ENCODE peak calls at places on chromosomes 3 and 15, in nine cellular contexts. One of them, this sample, is unnamed. For H3K4me1 and H3K36me3, the result is how much of the 10 kb centered on the place peaks cover.

GRCh38 chr15:96037584-96037983 is 292.9 kb upstream of the NR2F2 start:
- DNase-seq in upper lobe of right lung: no peak
- DNase-seq in breast epithelium: no peak
- DNase-seq in adrenal gland: no peak
- DNase-seq in lung: no peak
- DNase-seq in heart left ventricle: no peak
- DNase-seq in ovary: no peak
- DNase-seq in gastrocnemius medialis: no peak
- DNase-seq in psoas muscle: no peak
- DNase-seq in this sample: no peak

GRCh38 chr15:50302581-50302980 is 37.1 kb upstream of the HDC start:
- DNase-seq in ovary: no peak
- DNase-seq in adrenal gland: no peak
- DNase-seq in breast epithelium: no peak
- DNase-seq in heart left ventricle: no peak
- DNase-seq in upper lobe of right lung: no peak
- DNase-seq in gastrocnemius medialis: no peak
- DNase-seq in psoas muscle: no peak
- DNase-seq in lung: no peak
- DNase-seq in this sample: no peak

GRCh38 chr3:44110643-44111042 is 131.0 kb upstream of the TOPAZ1 start:
- DNase-seq in adrenal gland: no peak
- DNase-seq in upper lobe of right lung: no peak
- DNase-seq in breast epithelium: no peak
- DNase-seq in gastrocnemius medialis: no peak
- DNase-seq in lung: no peak
- DNase-seq in ovary: no peak
- DNase-seq in psoas muscle: no peak
- DNase-seq in heart left ventricle: no peak
- DNase-seq in this sample: no peak

GRCh38 chr15:70892912-70893560 is 410 bp downstream of the LRRC49 start:
- DNase-seq in gastrocnemius medialis: no peak
- DNase-seq in psoas muscle: no peak
- DNase-seq in ovary: no peak
- DNase-seq in upper lobe of right lung: no peak
- DNase-seq in breast epithelium: no peak
- DNase-seq in adrenal gland: peak
- DNase-seq in lung: no peak
- DNase-seq in heart left ventricle: no peak
- DNase-seq in this sample: no peak

GRCh38 chr3:167241048-167241845 is 138.8 kb downstream of the ZBBX start:
- DNase-seq in adrenal gland: no peak
- DNase-seq in breast epithelium: no peak
- DNase-seq in psoas muscle: no peak
- DNase-seq in heart left ventricle: no peak
- DNase-seq in upper lobe of right lung: no peak
- DNase-seq in ovary: no peak
- DNase-seq in gastrocnemius medialis: no peak
- DNase-seq in lung: no peak
- DNase-seq in this sample: no peak

GRCh38 chr3:5030152-5030551 is 50.9 kb downstream of the BHLHE40 start:
- DNase-seq in lung: no peak
- DNase-seq in ovary: no peak
- DNase-seq in upper lobe of right lung: no peak
- DNase-seq in psoas muscle: no peak
- DNase-seq in gastrocnemius medialis: no peak
- DNase-seq in adrenal gland: no peak
- DNase-seq in heart left ventricle: no peak
- DNase-seq in breast epithelium: no peak
- DNase-seq in this sample: no peak

GRCh38 chr15:50096158-50096821 is 22.7 kb downstream of the ATP8B4 start:
- DNase-seq in breast epithelium: no peak
- DNase-seq in adrenal gland: no peak
- DNase-seq in ovary: no peak
- DNase-seq in upper lobe of right lung: no peak
- DNase-seq in psoas muscle: no peak
- DNase-seq in gastrocnemius medialis: no peak
- DNase-seq in heart left ventricle: no peak
- DNase-seq in lung: no peak
- DNase-seq in this sample: no peak

GRCh38 chr15:98787936-98788757 is 139.8 kb downstream of the IGF1R start:
- DNase-seq in lung: no peak
- DNase-seq in adrenal gland: no peak
- DNase-seq in heart left ventricle: peak
- DNase-seq in breast epithelium: no peak
- DNase-seq in gastrocnemius medialis: no peak
- DNase-seq in ovary: no peak
- DNase-seq in upper lobe of right lung: no peak
- DNase-seq in psoas muscle: no peak
- DNase-seq in this sample: no peak

GRCh38 chr15:53644681-53645080 is 114.8 kb downstream of the WDR72 start:
- DNase-seq in ovary: no peak
- DNase-seq in upper lobe of right lung: no peak
- DNase-seq in lung: no peak
- DNase-seq in breast epithelium: no peak
- DNase-seq in heart left ventricle: peak
- DNase-seq in gastrocnemius medialis: no peak
- DNase-seq in psoas muscle: no peak
- DNase-seq in adrenal gland: no peak
- DNase-seq in this sample: no peak

GRCh38 chr3:184636774-184637316 is 75.0 kb downstream of the MAGEF1 start:
- DNase-seq in ovary: no peak
- DNase-seq in adrenal gland: no peak
- DNase-seq in psoas muscle: peak
- DNase-seq in gastrocnemius medialis: no peak
- DNase-seq in lung: no peak
- DNase-seq in breast epithelium: peak
- DNase-seq in upper lobe of right lung: no peak
- DNase-seq in heart left ventricle: no peak
- DNase-seq in this sample: peak

DNA sequence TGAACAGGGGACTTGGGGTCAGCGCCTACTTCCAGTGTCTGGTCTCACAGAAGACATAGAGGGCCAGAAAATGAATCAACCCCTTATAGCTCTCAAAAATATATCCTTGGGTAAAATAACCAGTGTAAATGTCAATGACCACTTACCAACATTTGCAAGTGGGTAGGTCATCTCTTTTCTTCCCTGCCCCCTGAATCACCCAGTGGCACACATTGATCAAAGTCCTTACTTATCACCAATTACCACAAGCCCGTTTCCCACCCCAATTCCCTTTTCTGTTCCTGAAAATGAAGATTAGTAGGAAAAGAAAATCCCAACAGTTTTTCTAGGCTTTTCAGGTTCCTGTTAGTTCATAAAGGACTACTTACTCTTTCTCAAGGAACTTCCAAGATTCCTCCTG is 70.5 kb upstream of the HEG1 start:
- DNase-seq in psoas muscle: no peak
- DNase-seq in adrenal gland: no peak
- DNase-seq in lung: no peak
- DNase-seq in upper lobe of right lung: no peak
- DNase-seq in heart left ventricle: no peak
- DNase-seq in ovary: no peak
- DNase-seq in breast epithelium: no peak
- DNase-seq in gastrocnemius medialis: no peak
- DNase-seq in this sample: no peak
- H3K4me1 ChIP-seq in psoas muscle: under half
- H3K4me1 ChIP-seq in adrenal gland: under half
- H3K4me1 ChIP-seq in lung: under half
- H3K4me1 ChIP-seq in upper lobe of right lung: under half
- H3K4me1 ChIP-seq in heart left ventricle: under half
- H3K4me1 ChIP-seq in ovary: under half
- H3K4me1 ChIP-seq in breast epithelium: under half
- H3K4me1 ChIP-seq in gastrocnemius medialis: under half
- H3K4me1 ChIP-seq in this sample: under half

GRCh38 chr15:79881254-79881653 is 15.6 kb downstream of the MTHFS start:
- DNase-seq in heart left ventricle: no peak
- DNase-seq in adrenal gland: no peak
- DNase-seq in ovary: no peak
- DNase-seq in breast epithelium: no peak
- DNase-seq in lung: no peak
- DNase-seq in psoas muscle: no peak
- DNase-seq in upper lobe of right lung: no peak
- DNase-seq in gastrocnemius medialis: no peak
- DNase-seq in this sample: no peak

GRCh38 chr15:79875213-79875612 is 21.6 kb downstream of the MTHFS start:
- DNase-seq in psoas muscle: no peak
- DNase-seq in lung: no peak
- DNase-seq in adrenal gland: no peak
- DNase-seq in breast epithelium: no peak
- DNase-seq in heart left ventricle: no peak
- DNase-seq in upper lobe of right lung: no peak
- DNase-seq in gastrocnemius medialis: no peak
- DNase-seq in ovary: no peak
- DNase-seq in this sample: no peak

GRCh38 chr15:79874242-79874641 is 22.6 kb downstream of the MTHFS start:
- DNase-seq in ovary: no peak
- DNase-seq in breast epithelium: no peak
- DNase-seq in heart left ventricle: no peak
- DNase-seq in upper lobe of right lung: no peak
- DNase-seq in gastrocnemius medialis: no peak
- DNase-seq in adrenal gland: no peak
- DNase-seq in lung: no peak
- DNase-seq in psoas muscle: no peak
- DNase-seq in this sample: no peak

GRCh38 chr15:79881668-79882067 is 15.1 kb downstream of the MTHFS start:
- DNase-seq in gastrocnemius medialis: no peak
- DNase-seq in upper lobe of right lung: no peak
- DNase-seq in psoas muscle: no peak
- DNase-seq in adrenal gland: no peak
- DNase-seq in breast epithelium: no peak
- DNase-seq in heart left ventricle: no peak
- DNase-seq in lung: no peak
- DNase-seq in ovary: no peak
- DNase-seq in this sample: no peak

DNA sequence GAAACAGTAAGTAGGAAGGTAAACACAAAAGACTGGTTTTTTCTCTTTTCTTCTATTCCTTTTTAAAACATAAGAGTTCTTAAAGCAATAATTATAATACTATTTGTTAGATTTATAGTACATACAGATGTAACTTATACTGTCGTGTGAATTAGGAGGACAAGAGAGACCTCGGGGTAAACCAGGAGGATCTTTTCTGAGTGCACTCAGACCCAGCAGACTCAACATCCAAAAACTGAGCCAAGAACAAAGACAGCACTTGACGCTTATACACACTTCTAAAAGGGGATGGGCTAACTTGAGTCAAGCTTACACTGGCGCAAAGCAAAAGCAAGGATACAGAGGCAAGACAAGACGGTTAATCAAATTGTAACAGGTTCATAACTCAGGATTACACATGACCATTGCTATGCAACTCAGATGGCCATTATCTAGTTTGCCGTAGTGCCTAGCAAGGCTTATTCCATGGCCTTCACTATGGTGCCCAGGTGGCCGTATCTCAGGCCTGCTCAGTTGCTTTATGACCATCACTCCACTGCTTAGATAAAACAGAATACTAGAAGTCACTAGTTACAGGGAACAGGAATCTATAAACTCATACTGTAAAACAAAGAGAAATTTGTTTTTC is 18.6 kb downstream of the MTHFS start:
- DNase-seq in gastrocnemius medialis: no peak
- DNase-seq in breast epithelium: no peak
- DNase-seq in adrenal gland: no peak
- DNase-seq in upper lobe of right lung: no peak
- DNase-seq in lung: no peak
- DNase-seq in ovary: no peak
- DNase-seq in heart left ventricle: no peak
- DNase-seq in psoas muscle: no peak
- DNase-seq in this sample: no peak
- H3K36me3 ChIP-seq in gastrocnemius medialis: under half
- H3K36me3 ChIP-seq in breast epithelium: under half
- H3K36me3 ChIP-seq in adrenal gland: under half
- H3K36me3 ChIP-seq in upper lobe of right lung: under half
- H3K36me3 ChIP-seq in lung: under half
- H3K36me3 ChIP-seq in ovary: under half
- H3K36me3 ChIP-seq in heart left ventricle: under half
- H3K36me3 ChIP-seq in psoas muscle: under half
- H3K36me3 ChIP-seq in this sample: half or more

GRCh38 chr3:18424213-18424861 is 802 bp downstream of the SATB1 start:
- DNase-seq in gastrocnemius medialis: peak
- DNase-seq in upper lobe of right lung: peak
- DNase-seq in heart left ventricle: no peak
- DNase-seq in ovary: peak
- DNase-seq in adrenal gland: no peak
- DNase-seq in psoas muscle: peak
- DNase-seq in lung: no peak
- DNase-seq in breast epithelium: no peak
- DNase-seq in this sample: no peak
- H3K4me1 ChIP-seq in gastrocnemius medialis: under half
- H3K4me1 ChIP-seq in upper lobe of right lung: under half
- H3K4me1 ChIP-seq in heart left ventricle: under half
- H3K4me1 ChIP-seq in ovary: under half
- H3K4me1 ChIP-seq in adrenal gland: under half
- H3K4me1 ChIP-seq in psoas muscle: under half
- H3K4me1 ChIP-seq in lung: under half
- H3K4me1 ChIP-seq in breast epithelium: under half
- H3K4me1 ChIP-seq in this sample: under half

GRCh38 chr3:47603332-47603731 is 24.7 kb upstream of the CSPG5 start:
- DNase-seq in lung: no peak
- DNase-seq in breast epithelium: no peak
- DNase-seq in heart left ventricle: no peak
- DNase-seq in psoas muscle: no peak
- DNase-seq in ovary: no peak
- DNase-seq in adrenal gland: no peak
- DNase-seq in upper lobe of right lung: no peak
- DNase-seq in gastrocnemius medialis: no peak
- DNase-seq in this sample: no peak

GRCh38 chr3:47605646-47606045 is 27.0 kb upstream of the CSPG5 start:
- DNase-seq in ovary: no peak
- DNase-seq in lung: no peak
- DNase-seq in breast epithelium: no peak
- DNase-seq in psoas muscle: no peak
- DNase-seq in adrenal gland: no peak
- DNase-seq in gastrocnemius medialis: no peak
- DNase-seq in heart left ventricle: no peak
- DNase-seq in upper lobe of right lung: no peak
- DNase-seq in this sample: no peak

GRCh38 chr3:47607335-47607734 is 28.7 kb upstream of the CSPG5 start:
- DNase-seq in heart left ventricle: no peak
- DNase-seq in breast epithelium: no peak
- DNase-seq in ovary: no peak
- DNase-seq in psoas muscle: no peak
- DNase-seq in gastrocnemius medialis: no peak
- DNase-seq in upper lobe of right lung: no peak
- DNase-seq in lung: no peak
- DNase-seq in adrenal gland: no peak
- DNase-seq in this sample: no peak

GRCh38 chr3:47604145-47604544 is 25.5 kb upstream of the CSPG5 start:
- DNase-seq in psoas muscle: no peak
- DNase-seq in adrenal gland: no peak
- DNase-seq in lung: no peak
- DNase-seq in ovary: no peak
- DNase-seq in upper lobe of right lung: no peak
- DNase-seq in heart left ventricle: no peak
- DNase-seq in gastrocnemius medialis: no peak
- DNase-seq in breast epithelium: no peak
- DNase-seq in this sample: no peak

DNA sequence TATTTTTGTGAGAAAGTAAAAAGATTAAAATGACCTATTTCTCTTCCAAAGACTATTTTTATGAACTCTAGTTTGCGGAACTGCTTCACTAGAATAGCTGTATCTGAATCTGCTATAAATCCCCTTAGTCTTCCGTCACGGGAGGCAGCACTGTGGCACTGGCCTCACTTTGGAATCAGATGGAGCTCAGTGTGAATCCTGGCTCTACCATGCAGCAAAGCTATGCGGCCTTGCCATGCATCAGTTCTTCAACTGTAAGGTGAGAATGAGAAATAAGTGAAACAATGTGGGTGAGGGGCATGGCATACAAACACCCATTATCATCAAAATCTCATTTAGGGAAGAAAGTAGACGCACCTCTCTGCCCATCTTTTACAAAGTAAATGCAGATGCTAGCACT is 27.5 kb upstream of the CSPG5 start:
- DNase-seq in breast epithelium: no peak
- DNase-seq in adrenal gland: no peak
- DNase-seq in heart left ventricle: no peak
- DNase-seq in upper lobe of right lung: no peak
- DNase-seq in ovary: no peak
- DNase-seq in psoas muscle: no peak
- DNase-seq in gastrocnemius medialis: no peak
- DNase-seq in lung: no peak
- DNase-seq in this sample: no peak
- H3K36me3 ChIP-seq in breast epithelium: under half
- H3K36me3 ChIP-seq in adrenal gland: under half
- H3K36me3 ChIP-seq in heart left ventricle: under half
- H3K36me3 ChIP-seq in upper lobe of right lung: under half
- H3K36me3 ChIP-seq in ovary: under half
- H3K36me3 ChIP-seq in psoas muscle: under half
- H3K36me3 ChIP-seq in gastrocnemius medialis: under half
- H3K36me3 ChIP-seq in lung: under half
- H3K36me3 ChIP-seq in this sample: under half